ENCODE peak calls at places on chromosome 13, in five cellular contexts. One of them, this sample, is unnamed.

GRCh38 chr13:76992548-76993001 is 694 bp downstream of the CLN5 start:
- DNase-seq in GM03348: peak; percentile 30
- DNase-seq in astrocyte of the hippocampus: peak; percentile 47
- DNase-seq in foreskin fibroblast: peak; percentile 47
- DNase-seq in stimulated activated CD8-positive, alpha-beta memory T cell treated with anti-CD3 and anti-CD28 coated beads, Interleukin-7, amount 100 ng/mL, for 1 hour: no peak
- DNase-seq in this sample: no peak

GRCh38 chr13:21079761-21080730 is 18.7 kb upstream of the LATS2 start:
- DNase-seq in astrocyte of the hippocampus: peak; percentile 92
- DNase-seq in GM03348: peak; percentile 70
- DNase-seq in stimulated activated CD8-positive, alpha-beta memory T cell treated with anti-CD3 and anti-CD28 coated beads, Interleukin-7, amount 100 ng/mL, for 1 hour: no peak
- DNase-seq in foreskin fibroblast: peak; percentile 89
- DNase-seq in this sample: no peak

GRCh38 chr13:28527629-28528028 is 32.7 kb upstream of the FLT1 start:
- DNase-seq in GM03348: no peak
- DNase-seq in astrocyte of the hippocampus: no peak
- DNase-seq in stimulated activated CD8-positive, alpha-beta memory T cell treated with anti-CD3 and anti-CD28 coated beads, Interleukin-7, amount 100 ng/mL, for 1 hour: no peak
- DNase-seq in foreskin fibroblast: no peak
- DNase-seq in this sample: peak; percentile 70

GRCh38 chr13:39910833-39911232 is 255.4 kb downstream of the COG6 start:
- DNase-seq in foreskin fibroblast: no peak
- DNase-seq in astrocyte of the hippocampus: peak; percentile 31
- DNase-seq in GM03348: peak; percentile 6
- DNase-seq in stimulated activated CD8-positive, alpha-beta memory T cell treated with anti-CD3 and anti-CD28 coated beads, Interleukin-7, amount 100 ng/mL, for 1 hour: no peak
- DNase-seq in this sample: no peak

GRCh38 chr13:112959206-112959605 is 9.8 kb upstream of the MCF2L start:
- DNase-seq in stimulated activated CD8-positive, alpha-beta memory T cell treated with anti-CD3 and anti-CD28 coated beads, Interleukin-7, amount 100 ng/mL, for 1 hour: no peak
- DNase-seq in foreskin fibroblast: no peak
- DNase-seq in GM03348: no peak
- DNase-seq in astrocyte of the hippocampus: no peak
- DNase-seq in this sample: peak; percentile 37

GRCh38 chr13:113338451-113338850 is 25.5 kb downstream of the GRTP1 start:
- DNase-seq in astrocyte of the hippocampus: no peak
- DNase-seq in foreskin fibroblast: no peak
- DNase-seq in stimulated activated CD8-positive, alpha-beta memory T cell treated with anti-CD3 and anti-CD28 coated beads, Interleukin-7, amount 100 ng/mL, for 1 hour: no peak
- DNase-seq in GM03348: no peak
- DNase-seq in this sample: no peak

GRCh38 chr13:106246237-106246636 is 289.2 kb downstream of the EFNB2 start:
- DNase-seq in GM03348: no peak
- DNase-seq in stimulated activated CD8-positive, alpha-beta memory T cell treated with anti-CD3 and anti-CD28 coated beads, Interleukin-7, amount 100 ng/mL, for 1 hour: no peak
- DNase-seq in foreskin fibroblast: no peak
- DNase-seq in astrocyte of the hippocampus: peak; percentile 36
- DNase-seq in this sample: no peak

GRCh38 chr13:88958821-88959220 is 1287.7 kb downstream of the SLITRK5 start:
- DNase-seq in GM03348: no peak
- DNase-seq in foreskin fibroblast: no peak
- DNase-seq in astrocyte of the hippocampus: peak; percentile 52
- DNase-seq in stimulated activated CD8-positive, alpha-beta memory T cell treated with anti-CD3 and anti-CD28 coated beads, Interleukin-7, amount 100 ng/mL, for 1 hour: no peak
- DNase-seq in this sample: no peak

GRCh38 chr13:28012896-28013295 is 24.4 kb upstream of the URAD start:
- DNase-seq in stimulated activated CD8-positive, alpha-beta memory T cell treated with anti-CD3 and anti-CD28 coated beads, Interleukin-7, amount 100 ng/mL, for 1 hour: no peak
- DNase-seq in astrocyte of the hippocampus: no peak
- DNase-seq in foreskin fibroblast: no peak
- DNase-seq in GM03348: no peak
- DNase-seq in this sample: no peak

GRCh38 chr13:28384789-28385188 is 110.1 kb downstream of the FLT1 start:
- DNase-seq in GM03348: no peak
- DNase-seq in foreskin fibroblast: no peak
- DNase-seq in astrocyte of the hippocampus: no peak
- DNase-seq in stimulated activated CD8-positive, alpha-beta memory T cell treated with anti-CD3 and anti-CD28 coated beads, Interleukin-7, amount 100 ng/mL, for 1 hour: no peak
- DNase-seq in this sample: no peak

GRCh38 chr13:38045278-38046048 is 175.9 kb upstream of the TRPC4 start:
- DNase-seq in stimulated activated CD8-positive, alpha-beta memory T cell treated with anti-CD3 and anti-CD28 coated beads, Interleukin-7, amount 100 ng/mL, for 1 hour: no peak
- DNase-seq in foreskin fibroblast: peak; percentile 38
- DNase-seq in astrocyte of the hippocampus: peak; percentile 40
- DNase-seq in GM03348: peak; percentile 3
- DNase-seq in this sample: no peak

GRCh38 chr13:21453352-21454089 is 5.6 kb downstream of the ZDHHC20 start:
- DNase-seq in GM03348: peak; percentile 19
- DNase-seq in astrocyte of the hippocampus: no peak
- DNase-seq in stimulated activated CD8-positive, alpha-beta memory T cell treated with anti-CD3 and anti-CD28 coated beads, Interleukin-7, amount 100 ng/mL, for 1 hour: no peak
- DNase-seq in foreskin fibroblast: peak; percentile 14
- DNase-seq in this sample: no peak

GRCh38 chr13:40472427-40473220 is 193.8 kb downstream of the FOXO1 start:
- DNase-seq in astrocyte of the hippocampus: no peak
- DNase-seq in stimulated activated CD8-positive, alpha-beta memory T cell treated with anti-CD3 and anti-CD28 coated beads, Interleukin-7, amount 100 ng/mL, for 1 hour: no peak
- DNase-seq in GM03348: no peak
- DNase-seq in foreskin fibroblast: no peak
- DNase-seq in this sample: no peak

GRCh38 chr13:52786747-52787146 is 47.1 kb upstream of the CNMD start:
- DNase-seq in stimulated activated CD8-positive, alpha-beta memory T cell treated with anti-CD3 and anti-CD28 coated beads, Interleukin-7, amount 100 ng/mL, for 1 hour: no peak
- DNase-seq in foreskin fibroblast: no peak
- DNase-seq in GM03348: no peak
- DNase-seq in astrocyte of the hippocampus: peak; percentile 50
- DNase-seq in this sample: no peak

GRCh38 chr13:43448605-43449004 is 338.2 kb downstream of the ENOX1 start:
- DNase-seq in GM03348: no peak
- DNase-seq in foreskin fibroblast: no peak
- DNase-seq in astrocyte of the hippocampus: peak; percentile 49
- DNase-seq in stimulated activated CD8-positive, alpha-beta memory T cell treated with anti-CD3 and anti-CD28 coated beads, Interleukin-7, amount 100 ng/mL, for 1 hour: no peak
- DNase-seq in this sample: no peak

GRCh38 chr13:113836917-113837553 is 26.8 kb downstream of the GAS6 start:
- DNase-seq in astrocyte of the hippocampus: peak; percentile 84
- DNase-seq in foreskin fibroblast: peak; percentile 90
- DNase-seq in GM03348: peak; percentile 82
- DNase-seq in stimulated activated CD8-positive, alpha-beta memory T cell treated with anti-CD3 and anti-CD28 coated beads, Interleukin-7, amount 100 ng/mL, for 1 hour: no peak
- DNase-seq in this sample: peak; percentile 80

GRCh38 chr13:113845055-113845454 is 18.8 kb downstream of the GAS6 start:
- DNase-seq in GM03348: no peak
- DNase-seq in foreskin fibroblast: no peak
- DNase-seq in stimulated activated CD8-positive, alpha-beta memory T cell treated with anti-CD3 and anti-CD28 coated beads, Interleukin-7, amount 100 ng/mL, for 1 hour: no peak
- DNase-seq in astrocyte of the hippocampus: no peak
- DNase-seq in this sample: no peak

GRCh38 chr13:44573790-44574465 is 2.2 kb downstream of the TSC22D1 start:
- DNase-seq in astrocyte of the hippocampus: peak; percentile 81
- DNase-seq in GM03348: peak; percentile 41
- DNase-seq in stimulated activated CD8-positive, alpha-beta memory T cell treated with anti-CD3 and anti-CD28 coated beads, Interleukin-7, amount 100 ng/mL, for 1 hour: no peak
- DNase-seq in foreskin fibroblast: peak; percentile 61
- DNase-seq in this sample: no peak

GRCh38 chr13:25171170-25171516 is 945 bp downstream of the AMER2 start:
- DNase-seq in astrocyte of the hippocampus: no peak
- DNase-seq in GM03348: no peak
- DNase-seq in foreskin fibroblast: no peak
- DNase-seq in stimulated activated CD8-positive, alpha-beta memory T cell treated with anti-CD3 and anti-CD28 coated beads, Interleukin-7, amount 100 ng/mL, for 1 hour: no peak
- DNase-seq in this sample: no peak

This sample was measured in Right ventricle myocardium inferior.